ENCODE peak calls at places on chromosomes 2 and 18, in four cellular contexts. N is CD4-positive, alpha-beta memory T cell; O is ovary; X is osteoblast. E is an unnamed sample.

GRCh38 chr2:192741889-192742288 is 547.2 kb upstream of the TMEFF2 start:
- DNase-seq in N (no peak), O (no peak), X (no peak), E (no peak)

GRCh38 chr18:75727479-75727878 is 300.0 kb upstream of the SMIM21 start:
- DNase-seq in N (no peak), O (peak; percentile 45), X (no peak), E (peak; percentile 74)

GRCh38 chr2:105893011-105893995 is 148.6 kb downstream of the NCK2 start:
- DNase-seq in N (no peak), O (no peak), X (no peak), E (no peak)

GRCh38 chr2:30039101-30039500 is 107.7 kb upstream of the YPEL5 start:
- DNase-seq in N (no peak), O (no peak), X (no peak), E (no peak)

GRCh38 chr18:23189768-23190661 is 54.7 kb downstream of the CABLES1 start:
- DNase-seq in N (no peak), O (no peak), X (no peak), E (no peak)

GRCh38 chr18:49524349-49524748 is 37.3 kb upstream of the C18orf32 start:
- DNase-seq in N (no peak), O (no peak), X (no peak), E (no peak)

GRCh38 chr2:237178396-237178795 is 92.7 kb downstream of the COPS8 start:
- DNase-seq in N (no peak), O (no peak), X (no peak), E (peak; percentile 79)

GRCh38 chr2:175244697-175245096 is 63.2 kb upstream of the ATP5MC3 start:
- DNase-seq in N (no peak), O (no peak), X (no peak), E (no peak)

GRCh38 chr2:217249490-217250451 is 389.9 kb upstream of the TNP1 start:
- DNase-seq in N (no peak), O (peak; percentile 78), X (no peak), E (no peak)

GRCh38 chr2:66489433-66489832 is 54.5 kb downstream of the MEIS1 start:
- DNase-seq in N (no peak), O (no peak), X (no peak), E (no peak)

GRCh38 chr2:82256288-82256687 is 1951.7 kb upstream of the LRRTM1 start:
- DNase-seq in N (no peak), O (no peak), X (no peak), E (no peak)

GRCh38 chr18:75127143-75128021 is 81.6 kb downstream of the PTGR3 start:
- DNase-seq in N (no peak), O (no peak), X (peak; percentile 34), E (peak; percentile 72)

GRCh38 chr2:200600549-200601212 is 14.9 kb downstream of the AOX1 start:
- DNase-seq in N (no peak), O (no peak), X (no peak), E (no peak)

GRCh38 chr2:15984367-15985255 is 44.3 kb downstream of the MYCN start:
- DNase-seq in N (no peak), O (no peak), X (no peak), E (peak; percentile 97)

GRCh38 chr2:198628596-198628995 is 824.2 kb downstream of the PLCL1 start:
- DNase-seq in N (no peak), O (no peak), X (no peak), E (no peak)

GRCh38 chr18:2978626-2979025 is 34.3 kb downstream of the LPIN2 start:
- DNase-seq in N (peak; percentile 74), O (peak; percentile 51), X (peak; percentile 79), E (no peak)

GRCh38 chr2:48175254-48175653 is 269.0 kb upstream of the FBXO11 start:
- DNase-seq in N (no peak), O (no peak), X (peak; percentile 52), E (no peak)

GRCh38 chr2:197073270-197073669 is 146.8 kb upstream of the PGAP1 start:
- DNase-seq in N (no peak), O (no peak), X (no peak), E (no peak)

GRCh38 chr2:238682536-238682935 is 165.3 kb upstream of the TWIST2 start:
- DNase-seq in N (no peak), O (no peak), X (no peak), E (no peak)

GRCh38 chr2:54665436-54665856 is 58.0 kb upstream of the EML6 start:
- DNase-seq in N (peak; percentile 52), O (peak; percentile 52), X (no peak), E (peak; percentile 74)

GRCh38 chr2:15943914-15944313 is 3.6 kb downstream of the MYCN start:
- DNase-seq in N (no peak), O (no peak), X (peak; percentile 82), E (peak; percentile 100)

GRCh38 chr18:76450452-76450851 is 44.6 kb downstream of the ZNF516 start:
- DNase-seq in N (no peak), O (peak; percentile 36), X (peak; percentile 82), E (no peak)

GRCh38 chr2:217434183-217434620 is 568.6 kb downstream of the TNS1 start:
- DNase-seq in N (no peak), O (peak; percentile 86), X (peak; percentile 96), E (peak; percentile 95)

GRCh38 chr2:16774091-16774490 is 108.5 kb upstream of the CYRIA start:
- DNase-seq in N (no peak), O (no peak), X (no peak), E (no peak)

GRCh38 chr2:127081826-127082633 is 24.9 kb downstream of the BIN1 start:
- DNase-seq in N (peak; percentile 84), O (no peak), X (no peak), E (no peak)

GRCh38 chr2:48258750-48259149 is 271.2 kb upstream of the STON1 start:
- DNase-seq in N (no peak), O (no peak), X (no peak), E (no peak)

GRCh38 chr2:12685145-12685544 is 31.6 kb upstream of the TRIB2 start:
- DNase-seq in N (no peak), O (no peak), X (no peak), E (no peak)

GRCh38 chr2:72028351-72028995 is 119.2 kb downstream of the CYP26B1 start:
- DNase-seq in N (no peak), O (no peak), X (peak; percentile 81), E (no peak)
- H3K4me3 ChIP-seq in N (no peak overlapping the region), O (no peak overlapping the region), X (no peak overlapping the region), E (no peak overlapping the region)

DNA sequence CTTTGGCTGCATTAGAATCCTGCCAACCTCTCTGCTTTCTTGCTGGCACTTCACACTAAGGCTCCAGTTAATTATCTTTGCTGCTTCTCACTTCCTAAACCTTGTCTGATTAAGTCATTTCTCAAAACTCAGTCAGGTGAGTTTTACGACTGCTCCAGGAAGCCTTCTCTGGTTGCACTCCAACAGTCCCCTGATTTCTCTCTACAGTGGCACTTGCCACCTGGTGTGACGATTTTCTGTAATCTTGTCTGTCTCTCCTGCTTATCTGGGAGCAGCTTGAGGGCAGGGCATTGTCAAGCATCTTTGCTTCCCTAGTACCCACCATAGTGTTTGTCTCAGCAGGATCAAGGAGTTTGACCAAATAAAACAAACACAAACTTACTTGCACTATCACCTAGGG is 10.4 kb upstream of the GATA6 start:
- DNase-seq in N (no peak), O (no peak), X (peak; percentile 11), E (no peak)
- H3K27me3 ChIP-seq in N (peaks cover 4% of the 10 kb centered on the region), O (no peaks in the 10 kb centered on the region), X (peaks cover 54% of the 10 kb centered on the region), E (no peaks in the 10 kb centered on the region)

DNA sequence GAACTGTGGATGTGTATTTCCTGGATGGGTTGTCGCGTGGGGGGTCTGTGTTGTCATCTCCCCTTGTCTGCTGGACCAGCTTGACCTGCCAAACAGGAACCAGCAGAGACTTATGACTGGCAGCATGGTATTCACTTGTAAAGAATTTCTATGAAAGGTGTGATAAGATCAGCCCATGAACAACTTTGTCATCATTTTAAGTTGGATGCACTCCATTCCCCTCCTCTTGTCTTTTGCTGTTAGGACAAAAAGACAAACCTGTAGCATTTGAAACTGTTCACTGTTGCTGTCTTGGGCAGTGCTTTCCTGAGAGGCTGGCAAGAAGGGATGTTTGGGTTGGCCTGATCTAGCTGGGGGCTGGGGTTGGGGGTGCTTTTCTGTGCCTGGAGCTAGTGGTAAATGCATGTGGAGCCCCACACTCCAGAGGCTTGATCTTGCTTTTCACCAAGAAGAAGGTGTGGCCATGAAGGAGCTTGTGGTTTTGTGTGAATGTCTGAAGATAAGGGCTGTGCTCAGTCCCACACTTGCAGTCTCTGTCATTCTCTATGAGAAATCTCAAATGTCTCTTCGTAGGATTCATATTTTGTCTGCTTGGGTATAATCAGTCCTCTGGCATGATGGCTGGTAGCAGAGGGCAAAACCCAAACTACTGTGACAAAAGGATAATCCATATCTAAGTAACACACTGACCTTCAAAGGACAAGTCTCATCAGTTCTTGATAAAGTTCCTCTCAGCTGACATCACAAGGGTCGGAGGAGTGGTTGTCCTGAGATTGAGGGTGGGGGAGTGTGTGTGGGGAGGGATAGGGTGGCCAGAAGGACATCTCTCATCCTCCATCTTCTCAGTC is 39.0 kb downstream of the RALB start:
- DNase-seq in N (no peak), O (no peak), X (peak; percentile 42), E (no peak)
- H3K4me3 ChIP-seq in N (no peak overlapping the region), O (no peak overlapping the region), X (no peak overlapping the region), E (no peak overlapping the region)

GRCh38 chr2:185757356-185757755 is 18.8 kb downstream of the FSIP2 start:
- DNase-seq in N (no peak), O (no peak), X (no peak), E (no peak)
- H3K27me3 ChIP-seq in N (no peaks in the 10 kb centered on the region), O (no peaks in the 10 kb centered on the region), X (no peaks in the 10 kb centered on the region), E (no peaks in the 10 kb centered on the region)

DNA sequence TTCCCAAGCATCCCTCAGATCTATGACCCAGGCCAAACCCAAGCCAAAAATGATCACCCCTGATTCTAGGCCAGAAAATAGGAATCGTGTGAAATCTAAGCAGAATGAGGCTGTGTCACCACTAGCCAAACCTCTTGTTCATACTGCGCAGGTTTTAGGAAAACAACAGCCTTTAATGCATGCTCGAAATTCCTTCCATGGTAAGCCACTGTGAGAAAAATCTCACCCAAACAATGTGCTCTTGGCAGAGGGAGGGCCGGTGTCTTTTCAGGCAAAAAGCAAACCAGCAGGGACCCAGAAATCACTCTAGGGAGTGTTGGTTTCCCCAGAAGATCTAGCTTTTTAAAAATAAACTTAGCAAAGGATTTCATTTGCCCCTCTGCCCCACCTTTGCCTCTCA is 71.2 kb upstream of the FOSL2 start:
- DNase-seq in N (no peak), O (no peak), X (peak; percentile 87), E (no peak)
- H3K4me3 ChIP-seq in N (no peak overlapping the region), O (no peak overlapping the region), X (no peak overlapping the region), E (no peak overlapping the region)

GRCh38 chr18:78519394-78520062 is 460.1 kb upstream of the SALL3 start:
- DNase-seq in N (no peak), O (no peak), X (peak; percentile 21), E (no peak)
- H3K27me3 ChIP-seq in N (no peaks in the 10 kb centered on the region), O (no peaks in the 10 kb centered on the region), X (no peaks in the 10 kb centered on the region), E (no peaks in the 10 kb centered on the region)

GRCh38 chr2:8577573-8577972 is 104.3 kb upstream of the ID2 start:
- DNase-seq in N (no peak), O (no peak), X (no peak), E (no peak)

GRCh38 chr2:8580316-8581047 is 101.4 kb upstream of the ID2 start:
- DNase-seq in N (no peak), O (no peak), X (peak; percentile 65), E (no peak)

GRCh38 chr2:8579686-8580085 is 102.2 kb upstream of the ID2 start:
- DNase-seq in N (no peak), O (no peak), X (peak; percentile 73), E (no peak)

GRCh38 chr2:8576525-8577157 is 105.2 kb upstream of the ID2 start:
- DNase-seq in N (peak; percentile 67), O (no peak), X (no peak), E (no peak)

GRCh38 chr2:8578335-8579244 is 103.3 kb upstream of the ID2 start:
- DNase-seq in N (no peak), O (no peak), X (peak; percentile 74), E (no peak)
- H3K4me3 ChIP-seq in N (no peak overlapping the region), O (no peak overlapping the region), X (no peak overlapping the region), E (no peak overlapping the region)

GRCh38 chr2:96109931-96110511 is 6.3 kb downstream of the ADRA2B start:
- DNase-seq in N (peak; percentile 16), O (peak; percentile 19), X (peak; percentile 64), E (no peak)
- H3K27me3 ChIP-seq in N (no peaks in the 10 kb centered on the region), O (no peaks in the 10 kb centered on the region), X (peaks cover 14% of the 10 kb centered on the region), E (no peaks in the 10 kb centered on the region)